ENCODE peak calls at places on chromosome 19, in five cellular contexts. C, Q, P, U and J are unnamed samples.

GRCh38 chr19:8338835-8339234 is 4.2 kb downstream of the KANK3 start:
- DNase-seq in C (no peak), Q (no peak), P (no peak), U (no peak), J (no peak)

GRCh38 chr19:54203151-54203611 is 2.5 kb downstream of the RPS9 start:
- DNase-seq in C (no peak), Q (no peak), P (no peak), U (no peak), J (no peak)

GRCh38 chr19:38134538-38135149 is 89.4 kb downstream of the DPF1 start:
- DNase-seq in C (no peak), Q (peak), P (peak), U (no peak), J (peak)

GRCh38 chr19:49680473-49681351 is 3.6 kb downstream of the PRMT1 start:
- DNase-seq in C (peak), Q (peak), P (peak), U (peak), J (peak)

GRCh38 chr19:4760285-4760650 is 31.3 kb upstream of the FEM1A start:
- DNase-seq in C (no peak), Q (no peak), P (no peak), U (no peak), J (no peak)

GRCh38 chr19:43464089-43464775 is 1.2 kb downstream of the LYPD3 start:
- DNase-seq in C (peak), Q (no peak), P (peak), U (peak), J (no peak)

GRCh38 chr19:58558623-58559274 is 338 bp upstream of the UBE2M start:
- DNase-seq in C (peak), Q (peak), P (peak), U (peak), J (peak)

GRCh38 chr19:42985588-42985987 is 40.7 kb downstream of the PSG11 start:
- DNase-seq in C (no peak), Q (no peak), P (no peak), U (no peak), J (no peak)

GRCh38 chr19:32308436-32309077 is 36.9 kb upstream of the ZNF507 start:
- DNase-seq in C (no peak), Q (no peak), P (no peak), U (no peak), J (no peak)

GRCh38 chr19:4977299-4978174 is 8.6 kb downstream of the KDM4B start:
- DNase-seq in C (no peak), Q (peak), P (no peak), U (no peak), J (peak)

GRCh38 chr19:3443840-3444694 is 36.3 kb downstream of the SMIM24 start:
- DNase-seq in C (no peak), Q (no peak), P (no peak), U (no peak), J (no peak)

GRCh38 chr19:45086453-45086852 is 6.5 kb upstream of the PPP1R37 start:
- DNase-seq in C (no peak), Q (no peak), P (no peak), U (no peak), J (no peak)

GRCh38 chr19:10816691-10817090 is 19.3 kb downstream of the TMED1 start:
- DNase-seq in C (no peak), Q (no peak), P (no peak), U (no peak), J (no peak)

GRCh38 chr19:50555033-50555432 is 13.2 kb downstream of the LRRC4B start:
- DNase-seq in C (no peak), Q (no peak), P (no peak), U (no peak), J (no peak)

GRCh38 chr19:19406878-19407639 is 1.6 kb downstream of the GATAD2A start:
- DNase-seq in C (no peak), Q (peak), P (peak), U (peak), J (no peak)